ENCODE peak calls at places on chromosomes 11 and 22, in five cellular contexts. Q is A549, L is endothelial cell of umbilical vein, D is GM12878, H is K562. V is an unnamed sample.

GRCh38 chr11:58027341-58027740 is 3.4 kb upstream of the OR6Q1 start:
- DNase-seq in Q (no peak), L (no peak), D (no peak), H (no peak), V (no peak)

GRCh38 chr11:101034076-101034475 is 95.5 kb downstream of the PGR start:
- DNase-seq in Q (no peak), L (no peak), D (no peak), H (no peak), V (no peak)

GRCh38 chr11:61377461-61378160 is 14.8 kb upstream of the TMEM216 start:
- DNase-seq in Q (no peak), L (no peak), D (no peak), H (no peak), V (no peak)

GRCh38 chr11:74729397-74729796 is 1.8 kb downstream of the CHRDL2 start:
- DNase-seq in Q (no peak), L (no peak), D (no peak), H (no peak), V (no peak)

GRCh38 chr22:40472036-40472435 is 101.6 kb downstream of the SGSM3 start:
- DNase-seq in Q (no peak), L (no peak), D (no peak), H (no peak), V (no peak)

GRCh38 chr11:116366980-116367640 is 405.7 kb downstream of the BUD13 start:
- DNase-seq in Q (no peak), L (peak; percentile 58), D (no peak), H (no peak), V (no peak)

GRCh38 chr11:134584706-134585445 is 172.8 kb upstream of the B3GAT1 start:
- DNase-seq in Q (no peak), L (no peak), D (no peak), H (no peak), V (peak; percentile 38)

GRCh38 chr11:129275825-129276224 is 83.7 kb upstream of the ARHGAP32 start:
- DNase-seq in Q (no peak), L (no peak), D (no peak), H (no peak), V (no peak)

GRCh38 chr22:17703811-17704210 is 65.3 kb downstream of the BCL2L13 start:
- DNase-seq in Q (no peak), L (no peak), D (no peak), H (no peak), V (no peak)

GRCh38 chr11:75946531-75947530 is 131.8 kb downstream of the UVRAG start:
- DNase-seq in Q (no peak), L (peak; percentile 22), D (no peak), H (no peak), V (peak; percentile 43)

GRCh38 chr11:99277281-99277680 is 256.5 kb downstream of the CNTN5 start:
- DNase-seq in Q (no peak), L (no peak), D (no peak), H (no peak), V (no peak)

GRCh38 chr11:37972691-37973090 is 1374.7 kb upstream of the RAG2 start:
- DNase-seq in Q (no peak), L (peak; percentile 58), D (no peak), H (no peak), V (no peak)

GRCh38 chr11:32884770-32885384 is 7.7 kb upstream of the QSER1 start:
- DNase-seq in Q (no peak), L (peak; percentile 19), D (no peak), H (peak; percentile 29), V (peak; percentile 47)

GRCh38 chr11:8692417-8692816 is 9.8 kb downstream of the RPL27A start:
- DNase-seq in Q (no peak), L (no peak), D (no peak), H (no peak), V (no peak)

GRCh38 chr11:96155627-96156378 is 187.2 kb downstream of the MAML2 start:
- DNase-seq in Q (peak; percentile 51), L (peak; percentile 92), D (peak; percentile 76), H (peak; percentile 70), V (peak; percentile 95)

GRCh38 chr11:48172818-48173609 is 43.6 kb upstream of the OR4B1 start:
- DNase-seq in Q (peak; percentile 78), L (peak; percentile 52), D (no peak), H (peak; percentile 82), V (peak; percentile 63)

GRCh38 chr11:62539238-62539925 is 7.2 kb downstream of the AHNAK start:
- DNase-seq in Q (peak; percentile 56), L (peak; percentile 65), D (no peak), H (peak; percentile 36), V (peak; percentile 87)

GRCh38 chr11:130022799-130023198 is 20.2 kb upstream of the PRDM10 start:
- DNase-seq in Q (no peak), L (no peak), D (no peak), H (no peak), V (no peak)

GRCh38 chr22:25475554-25476022 is 88.9 kb upstream of the GRK3 start:
- DNase-seq in Q (no peak), L (peak; percentile 89), D (no peak), H (no peak), V (no peak)

GRCh38 chr22:20071524-20071972 is 8.5 kb upstream of the DGCR8 start:
- DNase-seq in Q (no peak), L (no peak), D (no peak), H (peak; percentile 87), V (no peak)

DNA sequence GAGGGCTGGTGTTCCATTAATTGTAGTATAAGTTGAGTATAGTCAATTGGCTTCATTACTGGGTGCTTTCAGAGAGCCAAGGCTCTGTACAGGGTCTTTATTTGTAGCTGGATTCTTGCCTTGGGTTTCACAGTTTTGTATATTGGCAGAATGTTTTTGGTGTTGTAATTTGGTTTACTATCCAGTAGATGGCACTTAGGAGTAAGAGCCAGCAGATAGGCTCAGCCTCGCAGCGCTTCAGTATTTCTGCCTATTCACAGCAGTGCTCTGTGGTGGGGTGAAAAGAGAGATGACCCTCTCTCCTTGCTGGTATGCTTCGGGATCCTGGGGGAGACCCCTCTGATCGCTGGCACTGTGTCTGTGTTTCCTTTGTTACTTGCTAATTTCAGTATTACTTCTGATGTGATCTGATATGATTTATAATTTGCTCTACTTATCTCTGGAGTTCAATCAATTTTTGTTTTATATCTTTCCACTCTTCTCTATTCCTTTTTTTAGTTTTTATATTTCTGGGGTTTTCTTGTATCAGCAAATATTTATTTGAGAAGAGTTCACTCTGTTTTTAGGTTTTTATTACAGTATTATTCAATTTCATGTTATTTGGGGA is 52.2 kb downstream of the ANO5 start:
- DNase-seq in Q (peak; percentile 6), L (peak; percentile 36), D (no peak), H (no peak), V (peak; percentile 44)
- TF ChIP-seq MYC in Q (no peak), L (no peak), D (no peak), H (no peak), V (no peak)

DNA sequence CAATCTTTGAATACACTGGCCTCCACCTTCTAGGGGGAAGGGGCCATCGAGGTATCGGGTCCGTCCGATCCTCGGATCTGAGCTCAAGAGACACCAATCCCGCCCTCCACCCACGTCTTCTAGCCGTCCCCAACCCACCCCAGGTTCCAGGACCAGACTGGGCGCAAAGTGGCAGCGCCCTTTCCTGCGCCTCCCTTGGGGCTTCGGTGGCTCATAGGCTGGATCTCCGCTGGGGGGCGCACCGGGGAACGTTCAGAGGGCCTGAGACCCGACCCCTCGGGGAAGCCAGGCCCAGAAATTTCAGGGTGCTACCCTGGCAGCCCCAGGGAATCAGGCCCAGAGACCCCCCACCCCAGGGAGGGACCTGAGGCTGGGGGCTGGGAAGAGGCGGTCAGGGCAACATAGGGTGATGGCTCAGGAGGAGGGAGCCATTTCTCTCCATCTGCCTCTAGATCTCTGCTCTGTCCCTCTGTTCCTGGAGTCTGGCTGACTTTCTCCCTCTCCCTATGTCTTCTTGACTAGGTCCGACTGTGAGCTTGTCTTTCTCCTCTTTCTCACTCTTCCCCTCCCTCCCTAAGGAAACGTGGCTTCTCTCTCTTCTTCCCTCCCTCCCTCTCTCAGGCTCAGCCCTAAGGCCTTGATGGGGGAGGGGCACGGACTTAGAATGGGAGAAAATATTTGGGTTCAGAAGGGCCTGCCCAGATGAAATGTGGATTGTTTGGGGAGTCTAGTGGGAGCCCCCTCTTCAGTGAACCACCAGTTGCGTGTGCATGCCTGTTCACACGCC is 1.1 kb downstream of the CREB3L1 start:
- DNase-seq in Q (no peak), L (no peak), D (no peak), H (peak; percentile 84), V (peak; percentile 32)
- TF ChIP-seq CTCF in Q (peak; percentile 41), L (no peak), D (peak; percentile 44), H (peak; percentile 89), V (peak; percentile 45)

DNA sequence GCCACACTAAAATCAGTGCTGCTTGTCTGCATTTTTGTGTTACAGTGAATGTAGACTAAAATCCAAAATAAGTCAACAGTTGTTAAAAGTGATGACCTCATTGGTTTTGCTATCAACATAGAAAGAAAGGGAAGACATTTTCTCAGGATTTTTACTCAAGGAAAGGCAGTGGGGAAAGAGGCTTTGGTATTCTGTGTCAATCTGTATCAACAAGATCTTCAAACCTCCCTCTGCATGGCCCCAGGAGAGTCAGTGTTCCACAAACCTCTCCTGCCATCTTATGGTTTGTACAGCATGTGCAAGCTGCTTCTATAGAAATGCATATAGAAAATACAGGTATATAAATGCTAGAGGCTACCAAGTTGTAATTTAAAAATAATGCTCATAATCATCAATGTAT is 13.8 kb upstream of the OR51M1 start:
- DNase-seq in Q (peak; percentile 1), L (peak; percentile 66), D (no peak), H (no peak), V (peak; percentile 16)
- TF ChIP-seq MAX in Q (no peak), L (no peak), D (no peak), H (no peak), V (no peak)

DNA sequence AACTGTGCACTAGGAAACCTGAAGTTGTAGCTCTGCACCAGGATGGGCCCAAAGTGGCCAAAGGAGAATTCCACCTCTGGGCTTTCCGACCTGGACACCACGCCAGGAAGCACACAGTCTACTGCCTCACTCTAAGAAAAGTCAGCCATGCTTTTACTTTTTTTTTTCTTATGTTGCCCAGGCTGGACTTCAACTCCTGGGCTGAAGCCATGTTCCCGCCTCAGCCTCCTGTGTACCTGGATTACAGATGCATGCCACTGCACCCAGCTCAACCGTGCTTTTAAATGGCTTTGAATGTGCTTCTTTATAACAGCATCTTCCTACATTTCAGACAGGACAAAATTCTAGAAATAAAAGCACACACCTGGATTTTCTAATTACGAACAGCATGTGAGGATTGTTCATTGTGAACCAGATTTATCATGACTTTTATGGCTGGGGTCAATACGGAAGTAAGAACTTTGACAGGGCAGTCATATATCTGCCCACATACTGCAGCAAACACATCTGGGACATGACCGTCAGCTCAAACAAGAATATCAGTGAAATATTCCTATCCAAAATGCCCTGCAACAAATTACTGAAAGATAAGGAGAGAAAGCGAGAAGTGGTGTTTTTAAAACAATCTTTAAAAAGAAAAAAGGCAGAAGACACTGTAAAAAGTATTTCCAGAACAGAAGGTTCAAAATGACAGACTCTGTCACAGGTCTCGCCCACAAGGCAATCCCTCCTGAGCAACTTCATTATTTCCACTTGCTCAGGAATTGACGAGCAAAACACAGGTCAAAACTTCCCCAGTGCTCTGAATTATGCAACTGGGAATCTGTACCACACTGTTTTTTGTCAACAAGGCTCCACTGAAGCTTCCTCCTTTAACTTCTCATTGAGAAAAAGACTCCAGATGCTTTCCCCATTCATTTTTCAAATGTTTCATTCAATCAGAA is 42.1 kb downstream of the PACSIN2 start:
- DNase-seq in Q (no peak), L (no peak), D (no peak), H (no peak), V (peak; percentile 66)
- TF ChIP-seq MYC in Q (no peak), L (no peak), D (no peak), H (no peak), V (no peak)

GRCh38 chr11:86999388-86999787 is 38.3 kb upstream of the TMEM135 start:
- DNase-seq in Q (no peak), L (no peak), D (no peak), H (no peak), V (no peak)
- TF ChIP-seq CTCF in Q (no peak), L (no peak), D (no peak), H (no peak), V (no peak)

GRCh38 chr11:131471976-131472375 is 101.6 kb downstream of the NTM start:
- DNase-seq in Q (no peak), L (no peak), D (no peak), H (no peak), V (no peak)
- TF ChIP-seq MAX in Q (no peak), L (no peak), D (no peak), H (no peak), V (no peak)

V was measured in NB4.